ENCODE peak calls at places on chromosomes 4 and X, in four cellular contexts. K is GM23248, J is dorsolateral prefrontal cortex, M is colonic mucosa. B is an unnamed sample.

GRCh38 chr4:15478724-15479088 is 9.0 kb downstream of the CC2D2A start:
- DNase-seq in K (no peak), M (no peak), J (no peak), B (no peak)

GRCh38 chrX:153411988-153412574 is 809 bp downstream of the ZFP92 start:
- DNase-seq in J (no peak), K (peak; percentile 23), M (no peak), B (no peak)

GRCh38 chr4:128528177-128528576 is 240.6 kb upstream of the PGRMC2 start:
- DNase-seq in K (peak; percentile 13), J (no peak), M (no peak), B (no peak)

GRCh38 chrX:110669572-110669971 is 126.0 kb downstream of the CHRDL1 start:
- DNase-seq in M (no peak), J (no peak), K (no peak), B (no peak)

GRCh38 chrX:81202413-81202794 is 502 bp downstream of the SH3BGRL start:
- DNase-seq in M (no peak), J (no peak), K (peak; percentile 35), B (no peak)

GRCh38 chr4:141977433-141977832 is 341.1 kb downstream of the IL15 start:
- DNase-seq in K (peak; percentile 10), M (no peak), J (no peak), B (no peak)

GRCh38 chr4:147535161-147535560 is 54.3 kb downstream of the EDNRA start:
- DNase-seq in K (no peak), J (no peak), M (no peak), B (no peak)

GRCh38 chr4:17587094-17587822 is 10.3 kb downstream of the LAP3 start:
- DNase-seq in M (no peak), J (no peak), K (no peak), B (no peak)

GRCh38 chrX:100731441-100732281 is at the start of gene SYTL4:
- DNase-seq in K (peak; percentile 46), M (peak; percentile 59), J (no peak), B (no peak)

GRCh38 chrX:48854898-48855297 is 19.5 kb upstream of the PCSK1N start:
- DNase-seq in K (no peak), J (no peak), M (no peak), B (no peak)

GRCh38 chr4:138542191-138542771 is 300.1 kb upstream of the SLC7A11 start:
- DNase-seq in K (peak; percentile 45), J (no peak), M (no peak), B (no peak)

GRCh38 chr4:14223461-14223860 is 595.9 kb upstream of the BOD1L1 start:
- DNase-seq in M (no peak), J (no peak), K (no peak), B (no peak)

GRCh38 chrX:13029831-13030771 is 14.3 kb downstream of the FAM9C start:
- DNase-seq in K (peak; percentile 26), M (peak; percentile 76), J (no peak), B (no peak)

GRCh38 chrX:74133156-74133796 is 170.7 kb upstream of the ZCCHC13 start:
- DNase-seq in K (peak; percentile 73), M (peak; percentile 27), J (no peak), B (no peak)

GRCh38 chr4:84938316-84938715 is 28.2 kb downstream of the WDFY3 start:
- DNase-seq in J (no peak), M (no peak), K (peak; percentile 83), B (no peak)

GRCh38 chrX:42119076-42119475 is 195.7 kb upstream of the CASK start:
- DNase-seq in J (no peak), M (no peak), K (peak; percentile 38), B (no peak)

GRCh38 chr4:74536557-74536956 is 91.6 kb downstream of the AREG start:
- DNase-seq in J (no peak), K (peak; percentile 40), M (no peak), B (no peak)

GRCh38 chr4:120227568-120227967 is 160.9 kb upstream of the MAD2L1 start:
- DNase-seq in J (no peak), M (no peak), K (no peak), B (no peak)

GRCh38 chr4:4502694-4503311 is 39.0 kb downstream of the STX18 start:
- DNase-seq in J (no peak), M (no peak), K (peak; percentile 79), B (peak; percentile 9)

GRCh38 chr4:115165503-115165902 is 52.1 kb upstream of the NDST4 start:
- DNase-seq in K (peak; percentile 35), M (no peak), J (no peak), B (no peak)
- H3K27ac ChIP-seq in K (no peak overlapping the region), M (no peak overlapping the region), J (no peak overlapping the region), B (no peak overlapping the region)

DNA sequence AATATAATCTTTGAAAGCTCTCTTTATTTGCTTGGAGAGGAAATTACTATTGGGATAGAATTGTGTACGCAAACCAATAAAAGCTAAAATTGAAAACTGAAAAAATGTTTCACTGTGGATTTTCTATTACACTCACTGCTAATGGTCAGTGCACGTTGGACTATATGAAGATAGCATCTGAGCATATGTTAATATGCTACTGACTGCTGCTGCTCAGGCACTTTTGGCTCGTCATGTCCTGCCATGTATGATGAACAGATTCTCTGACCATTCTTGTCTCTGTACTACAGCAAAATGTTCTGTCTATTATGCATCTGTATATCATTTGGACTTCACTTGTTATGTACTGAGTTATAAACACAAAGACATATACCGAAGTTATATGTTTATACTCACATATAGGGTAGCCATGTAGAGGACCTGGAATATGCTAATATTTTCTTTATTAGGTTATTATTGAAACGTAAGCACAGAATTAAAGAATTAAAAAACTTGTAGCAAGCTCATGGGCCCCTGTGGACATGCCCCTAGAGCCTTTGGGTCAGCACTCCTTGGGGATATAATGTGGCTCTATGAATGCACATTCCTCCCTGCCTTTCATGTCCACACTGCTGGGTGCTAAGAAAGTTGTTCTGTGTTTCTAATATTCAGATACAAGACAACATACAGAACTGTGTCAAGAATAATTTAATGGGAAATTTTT is 120.8 kb downstream of the ANK2 start:
- DNase-seq in K (no peak), J (no peak), M (no peak), B (no peak)
- H3K27ac ChIP-seq in K (no peak overlapping the region), J (no peak overlapping the region), M (no peak overlapping the region), B (no peak overlapping the region)

GRCh38 chrX:24148535-24149345 is 789 bp upstream of the ZFX start:
- DNase-seq in M (peak; percentile 41), J (peak; percentile 10), K (peak; percentile 72), B (no peak)
- H3K27ac ChIP-seq in M (peak overlapping the region; percentile 96), J (peak overlapping the region; percentile 99), K (peak overlapping the region; percentile 99), B (peak overlapping the region; percentile 79)

DNA sequence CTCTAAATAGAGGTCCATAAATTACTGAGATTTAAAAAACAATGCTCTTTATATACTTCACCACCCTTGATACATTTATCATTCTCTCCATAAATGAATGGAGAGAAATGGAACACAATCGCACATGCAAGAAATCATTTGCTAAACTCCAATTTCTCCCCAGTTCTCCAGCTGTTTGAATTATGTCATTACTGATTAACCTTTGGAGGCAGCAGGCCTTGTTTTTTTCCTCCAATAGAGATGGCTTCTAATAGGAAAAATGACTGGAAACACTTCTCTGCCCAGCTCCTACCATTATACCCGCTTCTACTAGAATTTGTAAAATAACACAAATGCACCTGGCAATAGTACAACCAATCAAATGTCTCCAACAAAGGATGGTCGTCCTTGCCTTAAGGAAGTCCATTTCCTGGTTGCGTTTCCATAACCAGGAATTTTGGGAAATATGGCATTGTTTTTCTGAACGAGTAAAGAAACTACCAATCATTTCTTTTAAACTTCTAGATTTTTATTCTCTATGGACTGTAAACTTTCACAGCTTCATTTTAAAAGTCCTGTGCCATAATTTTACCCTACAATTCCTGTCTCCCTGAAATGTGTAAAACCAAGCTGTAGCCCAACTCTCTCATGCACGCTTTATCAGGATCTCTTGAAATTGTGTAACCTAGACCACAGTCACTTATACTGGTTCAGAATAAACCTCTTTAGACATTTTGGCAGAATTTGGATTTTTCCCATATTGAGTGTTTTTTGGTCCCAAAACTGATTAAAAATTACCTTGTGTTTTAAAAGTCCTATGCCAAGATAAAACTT is 60.1 kb downstream of the APBB2 start:
- DNase-seq in M (no peak), K (no peak), J (no peak), B (no peak)
- H3K27ac ChIP-seq in M (no peak overlapping the region), K (peak overlapping the region; percentile 67), J (no peak overlapping the region), B (no peak overlapping the region)

GRCh38 chr4:6945052-6945409 is 35.4 kb downstream of the TBC1D14 start:
- DNase-seq in M (no peak), K (no peak), J (no peak), B (no peak)
- H3K27ac ChIP-seq in M (peak overlapping the region; percentile 89), K (no peak overlapping the region), J (peak overlapping the region; percentile 68), B (no peak overlapping the region)

GRCh38 chr4:10032625-10033024 is 11.3 kb upstream of the SLC2A9 start:
- DNase-seq in M (no peak), J (no peak), K (peak; percentile 90), B (no peak)

GRCh38 chr4:10035130-10035529 is 13.8 kb upstream of the SLC2A9 start:
- DNase-seq in M (no peak), J (no peak), K (no peak), B (no peak)

GRCh38 chr4:10033191-10033881 is 12.0 kb upstream of the SLC2A9 start:
- DNase-seq in K (peak; percentile 91), M (no peak), J (no peak), B (no peak)

GRCh38 chr4:10034612-10035104 is 13.4 kb upstream of the SLC2A9 start:
- DNase-seq in J (no peak), M (no peak), K (no peak), B (no peak)

GRCh38 chr4:10034136-10034535 is 12.8 kb upstream of the SLC2A9 start:
- DNase-seq in M (no peak), J (no peak), K (no peak), B (no peak)
- H3K27ac ChIP-seq in M (no peak overlapping the region), J (no peak overlapping the region), K (peak overlapping the region; percentile 84), B (no peak overlapping the region)

DNA sequence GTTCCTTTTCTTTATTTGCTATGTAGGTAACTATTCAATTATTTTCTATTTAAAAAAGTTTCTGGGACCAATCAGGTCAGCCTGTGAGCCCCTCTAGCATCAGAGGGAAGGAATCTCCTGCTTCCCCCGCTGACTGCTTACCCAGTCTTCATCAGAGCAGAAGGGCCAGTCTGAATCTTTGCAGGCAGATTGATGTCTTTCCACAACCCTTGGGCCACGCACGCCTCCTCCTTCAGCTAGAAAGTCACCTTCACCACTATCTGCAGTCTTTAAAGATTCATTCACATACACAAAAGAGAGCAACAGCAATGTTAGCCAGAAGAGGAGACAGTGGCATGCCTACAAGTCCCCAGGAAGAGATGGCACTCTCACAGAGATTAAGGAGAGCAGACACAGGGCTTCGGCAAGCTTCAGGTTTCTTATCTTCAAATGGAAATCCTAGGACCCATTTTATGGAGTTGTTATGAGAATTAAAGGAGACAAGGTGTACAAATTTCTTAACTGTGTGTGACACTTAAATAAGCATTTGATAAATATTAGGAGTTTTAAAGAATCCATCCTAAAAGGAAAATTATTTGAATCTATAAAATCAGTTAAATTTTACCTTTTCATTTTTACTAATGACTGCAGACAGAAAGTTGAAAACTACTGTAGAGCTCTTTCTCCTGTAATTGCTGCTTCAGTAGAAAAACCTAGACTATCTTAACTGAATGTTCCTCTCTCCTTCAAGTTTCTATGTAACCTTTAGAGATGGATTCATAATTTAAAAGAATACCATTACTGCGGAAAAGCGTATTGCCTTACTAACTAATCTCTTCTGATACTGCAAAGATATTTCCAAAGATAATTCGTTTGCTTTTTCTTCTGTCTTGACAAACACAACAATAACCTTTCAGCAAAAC is 995 bp downstream of the FGA start:
- DNase-seq in M (no peak), K (no peak), J (no peak), B (no peak)
- H3K27ac ChIP-seq in M (no peak overlapping the region), K (no peak overlapping the region), J (no peak overlapping the region), B (no peak overlapping the region)

GRCh38 chr4:2924765-2925301 is 38.4 kb downstream of the NOP14 start:
- DNase-seq in J (no peak), M (no peak), K (no peak), B (no peak)
- H3K27ac ChIP-seq in J (peak overlapping the region; percentile 81), M (no peak overlapping the region), K (no peak overlapping the region), B (peak overlapping the region; percentile 17)

GRCh38 chr4:59054110-59054509 is 1943.9 kb upstream of the IGFBP7 start:
- DNase-seq in J (no peak), K (no peak), M (no peak), B (no peak)
- H3K27ac ChIP-seq in J (no peak overlapping the region), K (no peak overlapping the region), M (no peak overlapping the region), B (no peak overlapping the region)

B was measured in CD4-positive, alpha-beta T cell.